ENCODE peak calls at places on chromosomes 16 and 17, in nine cellular contexts. Q is neural progenitor cell, N is lower leg skin, X is PC-9, D is lower lobe of right lung, P is upper lobe of right lung, O is tibial nerve, L is astrocyte of the spinal cord, K is cardiac fibroblast. G is an unnamed sample.

GRCh38 chr16:28495098-28495793 is 803 bp downstream of the APOBR start:
- DNase-seq in Q (no peak), N (no peak), X (no peak), D (no peak), P (no peak), O (no peak), L (no peak), K (no peak), G (no peak)

GRCh38 chr17:68356520-68356919 is 65.2 kb downstream of the ARSG start:
- DNase-seq in Q (no peak), N (no peak), X (no peak), D (no peak), P (no peak), O (no peak), L (peak), K (no peak), G (no peak)

GRCh38 chr17:28925912-28926365 is 23.1 kb upstream of the DHRS13 start:
- DNase-seq in Q (no peak), N (no peak), X (no peak), D (no peak), P (no peak), O (no peak), L (peak), K (peak), G (peak)

GRCh38 chr16:9054460-9054859 is 37.0 kb upstream of the HAPSTR1 start:
- DNase-seq in Q (no peak), N (no peak), X (no peak), D (no peak), P (no peak), O (no peak), L (no peak), K (no peak), G (no peak)

GRCh38 chr16:72985148-72985882 is 62.6 kb downstream of the ZFHX3 start:
- DNase-seq in Q (no peak), N (peak), X (no peak), D (no peak), P (no peak), O (peak), L (peak), K (peak), G (peak)

GRCh38 chr17:45170280-45170975 is 8.8 kb downstream of the HEXIM2 start:
- DNase-seq in Q (no peak), N (no peak), X (no peak), D (no peak), P (no peak), O (no peak), L (no peak), K (no peak), G (no peak)

GRCh38 chr16:49200223-49200820 is 81.3 kb downstream of the CBLN1 start:
- DNase-seq in Q (no peak), N (no peak), X (no peak), D (no peak), P (no peak), O (no peak), L (no peak), K (no peak), G (no peak)

GRCh38 chr17:50365165-50365564 is 7.8 kb downstream of the MRPL27 start:
- DNase-seq in Q (no peak), N (no peak), X (no peak), D (no peak), P (no peak), O (no peak), L (no peak), K (no peak), G (no peak)

GRCh38 chr16:30948087-30948955 is 547 bp upstream of the ORAI3 start:
- DNase-seq in Q (peak), N (peak), X (peak), D (peak), P (peak), O (peak), L (peak), K (peak), G (peak)

GRCh38 chr16:17351471-17352045 is 119.2 kb downstream of the XYLT1 start:
- DNase-seq in Q (no peak), N (no peak), X (no peak), D (no peak), P (no peak), O (no peak), L (no peak), K (no peak), G (no peak)

GRCh38 chr16:20763461-20764232 is at the start of gene ACSM3:
- DNase-seq in Q (peak), N (peak), X (peak), D (no peak), P (peak), O (peak), L (peak), K (peak), G (peak)
- H3K4me3 ChIP-seq in Q (no peak), N (no peak), X (peak), D (peak), P (peak), O (peak), L (peak), K (peak), G (peak)

GRCh38 chr16:56277040-56277439 is 85.8 kb downstream of the GNAO1 start:
- DNase-seq in Q (peak), N (no peak), X (no peak), D (no peak), P (peak), O (no peak), L (no peak), K (no peak), G (no peak)
- TF ChIP-seq CTCF in Q (peak), N (no peak), X (peak), D (no peak), P (no peak), O (no peak), L (peak), K (no peak), G (peak)

GRCh38 chr16:473046-474043 is 47.9 kb downstream of the RAB11FIP3 start:
- DNase-seq in Q (no peak), N (no peak), X (no peak), D (no peak), P (no peak), O (no peak), L (peak), K (no peak), G (no peak)

GRCh38 chr16:471353-472198 is 46.1 kb downstream of the RAB11FIP3 start:
- DNase-seq in Q (peak), N (no peak), X (no peak), D (no peak), P (no peak), O (no peak), L (peak), K (no peak), G (no peak)

GRCh38 chr16:474420-475122 is 49.1 kb downstream of the RAB11FIP3 start:
- DNase-seq in Q (no peak), N (no peak), X (no peak), D (no peak), P (no peak), O (no peak), L (no peak), K (no peak), G (no peak)

GRCh38 chr16:470418-470817 is 45.0 kb downstream of the RAB11FIP3 start:
- DNase-seq in Q (no peak), N (no peak), X (no peak), D (no peak), P (no peak), O (no peak), L (no peak), K (no peak), G (no peak)

DNA sequence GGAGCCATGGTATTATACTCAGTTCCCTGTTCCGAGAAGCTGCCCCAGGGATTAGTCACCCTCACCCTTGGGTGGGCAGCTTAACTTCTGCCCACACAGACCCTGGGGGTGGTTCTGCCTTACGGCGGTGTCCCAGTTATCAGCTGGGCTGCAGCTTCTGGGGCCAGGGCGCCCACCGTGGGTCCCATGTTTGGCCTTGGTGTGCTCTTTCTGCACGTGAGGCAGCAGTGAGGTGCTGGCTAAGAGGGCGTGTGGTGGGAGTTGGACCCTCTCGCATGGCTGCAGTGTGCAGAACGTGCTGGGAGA is 46.7 kb downstream of the RAB11FIP3 start:
- DNase-seq in Q (no peak), N (no peak), X (no peak), D (no peak), P (no peak), O (no peak), L (no peak), K (no peak), G (no peak)
- H3K4me3 ChIP-seq in Q (no peak), N (no peak), X (no peak), D (no peak), P (no peak), O (no peak), L (no peak), K (no peak), G (no peak)

GRCh38 chr16:85010931-85011845 is at the start of gene ZDHHC7:
- DNase-seq in Q (peak), N (peak), X (peak), D (peak), P (peak), O (peak), L (peak), K (peak), G (peak)
- TF ChIP-seq CTCF in Q (peak), N (no peak), X (no peak), D (no peak), P (no peak), O (peak), L (no peak), K (peak), G (no peak)

DNA sequence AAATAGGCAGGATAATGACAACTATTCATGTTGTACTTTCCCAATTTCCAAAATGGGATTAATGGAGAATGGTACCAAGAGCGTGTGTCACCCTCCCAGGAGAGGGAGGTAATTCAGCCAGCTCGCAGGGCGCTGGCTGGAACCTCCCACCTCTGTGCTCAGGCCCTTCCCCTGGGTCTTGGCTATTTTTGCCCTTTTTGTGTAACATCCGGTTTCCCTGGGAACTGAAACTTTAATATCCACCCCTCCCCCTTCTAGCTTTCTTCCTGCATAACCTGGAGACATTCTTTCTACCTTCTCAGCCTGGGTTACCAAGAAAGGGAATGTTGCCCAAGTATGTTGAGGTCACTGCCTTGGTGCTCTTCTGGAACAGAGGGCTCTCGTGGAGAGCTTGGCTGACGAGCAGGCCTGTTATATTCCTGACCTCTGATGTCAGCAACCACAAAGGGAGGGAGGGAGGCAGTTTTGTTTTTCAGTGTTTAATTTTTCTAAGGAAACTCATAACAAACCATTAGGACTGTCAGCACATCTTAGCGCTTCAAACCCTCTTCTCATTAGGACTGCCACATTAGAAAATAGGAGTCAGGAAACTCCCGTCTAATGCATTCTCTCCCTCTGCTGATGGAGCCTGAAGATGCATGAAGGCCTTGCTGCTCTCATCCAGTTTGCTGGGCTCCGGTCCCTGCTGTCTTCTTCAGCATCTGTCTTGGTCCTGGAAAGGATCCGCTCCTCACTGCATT is 25.6 kb downstream of the ITGB3 start:
- DNase-seq in Q (no peak), N (peak), X (peak), D (peak), P (peak), O (peak), L (peak), K (peak), G (peak)
- H3K4me3 ChIP-seq in Q (no peak), N (no peak), X (no peak), D (no peak), P (no peak), O (no peak), L (no peak), K (peak), G (no peak)

GRCh38 chr17:7552621-7553051 is 3.8 kb downstream of the TNFSF12 start:
- DNase-seq in Q (no peak), N (no peak), X (no peak), D (no peak), P (no peak), O (peak), L (no peak), K (no peak), G (no peak)

GRCh38 chr17:7551396-7551795 is 2.5 kb downstream of the TNFSF12 start:
- DNase-seq in Q (no peak), N (no peak), X (no peak), D (no peak), P (no peak), O (no peak), L (no peak), K (no peak), G (no peak)

GRCh38 chr17:7549401-7550055 is 670 bp downstream of the TNFSF12 start:
- DNase-seq in Q (no peak), N (no peak), X (peak), D (peak), P (peak), O (peak), L (no peak), K (no peak), G (no peak)

GRCh38 chr17:7550359-7550758 is 1.5 kb downstream of the TNFSF12 start:
- DNase-seq in Q (no peak), N (no peak), X (no peak), D (no peak), P (no peak), O (no peak), L (no peak), K (no peak), G (no peak)

DNA sequence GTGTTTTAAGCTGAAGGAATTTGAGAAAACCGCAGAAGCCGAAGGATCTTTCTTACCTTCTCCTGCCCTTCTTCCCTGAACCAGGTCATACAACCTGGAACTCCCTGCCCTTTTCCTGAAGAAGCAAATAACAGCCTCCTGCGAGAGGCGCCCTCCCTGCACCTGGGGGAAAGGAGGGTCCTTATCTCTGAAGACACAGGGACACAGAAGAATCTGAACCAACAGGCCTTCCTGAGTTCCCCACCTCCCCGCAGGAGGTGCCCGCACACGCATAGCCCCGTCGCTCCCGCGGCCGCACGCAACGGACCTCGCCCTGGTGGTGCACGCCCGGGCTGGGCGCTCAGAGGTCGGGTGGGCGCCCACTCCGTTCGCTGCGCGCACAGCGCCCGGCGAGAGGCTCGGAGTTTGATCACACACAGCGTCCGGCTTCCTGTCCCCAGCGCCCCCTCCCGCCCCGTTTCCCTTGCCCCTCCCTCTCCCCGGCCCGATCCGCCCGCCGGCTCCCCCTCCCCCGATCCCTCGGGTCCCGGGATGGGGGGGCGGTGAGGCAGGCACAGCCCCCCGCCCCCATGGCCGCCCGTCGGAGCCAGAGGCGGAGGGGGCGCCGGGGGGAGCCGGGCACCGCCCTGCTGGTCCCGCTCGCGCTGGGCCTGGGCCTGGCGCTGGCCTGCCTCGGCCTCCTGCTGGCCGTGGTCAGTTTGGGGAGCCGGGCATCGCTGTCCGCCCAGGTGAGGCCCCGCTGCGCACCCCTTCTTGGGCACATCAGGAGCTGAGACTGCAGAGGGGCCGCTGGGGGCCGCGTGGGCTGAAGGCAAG is at the start of gene TNFSF12:
- DNase-seq in Q (peak), N (peak), X (peak), D (peak), P (peak), O (peak), L (no peak), K (peak), G (no peak)
- TF ChIP-seq CTCF in Q (no peak), N (no peak), X (no peak), D (peak), P (peak), O (peak), L (peak), K (peak), G (no peak)

GRCh38 chr17:80475949-80476876 is at the start of gene NPTX1:
- DNase-seq in Q (peak), N (no peak), X (peak), D (no peak), P (no peak), O (no peak), L (no peak), K (no peak), G (no peak)
- H3K4me3 ChIP-seq in Q (peak), N (peak), X (peak), D (peak), P (peak), O (no peak), L (no peak), K (peak), G (no peak)

GRCh38 chr17:38815576-38816193 is 9.4 kb downstream of the CWC25 start:
- DNase-seq in Q (no peak), N (no peak), X (no peak), D (no peak), P (no peak), O (no peak), L (peak), K (peak), G (peak)
- TF ChIP-seq CTCF in Q (peak), N (no peak), X (peak), D (no peak), P (no peak), O (no peak), L (peak), K (peak), G (peak)